ENCODE peak calls at places on chromosomes 11 and 22, in six cellular contexts. One of them, this sample, is unnamed.

GRCh38 chr22:23109441-23109978 is 32.3 kb downstream of the RSPH14 start:
- DNase-seq in adrenal gland: no peak
- DNase-seq in neuronal stem cell: no peak
- DNase-seq in skeletal muscle cell: no peak
- DNase-seq in brain microvascular endothelial cell: no peak
- DNase-seq in suprapubic skin: no peak
- DNase-seq in this sample: no peak

GRCh38 chr11:75246673-75247350 is 6.2 kb downstream of the TPBGL start:
- DNase-seq in adrenal gland: no peak
- DNase-seq in neuronal stem cell: no peak
- DNase-seq in skeletal muscle cell: no peak
- DNase-seq in brain microvascular endothelial cell: no peak
- DNase-seq in suprapubic skin: peak
- DNase-seq in this sample: no peak

GRCh38 chr11:10640308-10640707 is 53.2 kb downstream of the IRAG1 start:
- DNase-seq in adrenal gland: no peak
- DNase-seq in neuronal stem cell: no peak
- DNase-seq in skeletal muscle cell: no peak
- DNase-seq in brain microvascular endothelial cell: no peak
- DNase-seq in suprapubic skin: no peak
- DNase-seq in this sample: no peak

GRCh38 chr11:83836883-83837654 is 550.9 kb upstream of the CCDC90B start:
- DNase-seq in adrenal gland: peak
- DNase-seq in neuronal stem cell: peak
- DNase-seq in skeletal muscle cell: no peak
- DNase-seq in brain microvascular endothelial cell: peak
- DNase-seq in suprapubic skin: no peak
- DNase-seq in this sample: peak

GRCh38 chr11:102730036-102730815 is 5.5 kb upstream of the MMP8 start:
- DNase-seq in adrenal gland: no peak
- DNase-seq in neuronal stem cell: no peak
- DNase-seq in skeletal muscle cell: no peak
- DNase-seq in brain microvascular endothelial cell: no peak
- DNase-seq in suprapubic skin: no peak
- DNase-seq in this sample: no peak

GRCh38 chr11:57499983-57500461 is 15.5 kb downstream of the SLC43A1 start:
- DNase-seq in adrenal gland: no peak
- DNase-seq in neuronal stem cell: no peak
- DNase-seq in skeletal muscle cell: no peak
- DNase-seq in brain microvascular endothelial cell: no peak
- DNase-seq in suprapubic skin: no peak
- DNase-seq in this sample: no peak

GRCh38 chr22:50260801-50261614 is 475 bp downstream of the MAPK12 start:
- DNase-seq in adrenal gland: no peak
- DNase-seq in neuronal stem cell: no peak
- DNase-seq in skeletal muscle cell: no peak
- DNase-seq in brain microvascular endothelial cell: peak
- DNase-seq in suprapubic skin: no peak
- DNase-seq in this sample: no peak

GRCh38 chr11:68997995-68998348 is 15.1 kb downstream of the MRGPRF start:
- DNase-seq in adrenal gland: peak
- DNase-seq in neuronal stem cell: no peak
- DNase-seq in skeletal muscle cell: no peak
- DNase-seq in brain microvascular endothelial cell: no peak
- DNase-seq in suprapubic skin: peak
- DNase-seq in this sample: no peak

GRCh38 chr22:33315954-33316353 is 257.8 kb upstream of the SYN3 start:
- DNase-seq in adrenal gland: no peak
- DNase-seq in neuronal stem cell: no peak
- DNase-seq in skeletal muscle cell: no peak
- DNase-seq in brain microvascular endothelial cell: no peak
- DNase-seq in suprapubic skin: no peak
- DNase-seq in this sample: no peak

GRCh38 chr22:44286673-44287072 is 26.1 kb downstream of the SHISAL1 start:
- DNase-seq in adrenal gland: no peak
- DNase-seq in neuronal stem cell: no peak
- DNase-seq in skeletal muscle cell: no peak
- DNase-seq in brain microvascular endothelial cell: no peak
- DNase-seq in suprapubic skin: no peak
- DNase-seq in this sample: no peak

GRCh38 chr11:118117790-118118601 is 31.2 kb upstream of the SMIM35 start:
- DNase-seq in adrenal gland: no peak
- DNase-seq in neuronal stem cell: no peak
- DNase-seq in skeletal muscle cell: no peak
- DNase-seq in brain microvascular endothelial cell: no peak
- DNase-seq in suprapubic skin: no peak
- DNase-seq in this sample: no peak

GRCh38 chr11:19768815-19769214 is 56.2 kb downstream of the NAV2 start:
- DNase-seq in adrenal gland: no peak
- DNase-seq in neuronal stem cell: no peak
- DNase-seq in skeletal muscle cell: no peak
- DNase-seq in brain microvascular endothelial cell: no peak
- DNase-seq in suprapubic skin: no peak
- DNase-seq in this sample: no peak

GRCh38 chr11:64729851-64730382 is 6.9 kb upstream of the NRXN2 start:
- DNase-seq in adrenal gland: peak
- DNase-seq in neuronal stem cell: no peak
- DNase-seq in skeletal muscle cell: no peak
- DNase-seq in brain microvascular endothelial cell: no peak
- DNase-seq in suprapubic skin: no peak
- DNase-seq in this sample: no peak

GRCh38 chr11:76025068-76025467 is 181.2 kb downstream of the WNT11 start:
- DNase-seq in adrenal gland: no peak
- DNase-seq in neuronal stem cell: no peak
- DNase-seq in skeletal muscle cell: peak
- DNase-seq in brain microvascular endothelial cell: peak
- DNase-seq in suprapubic skin: no peak
- DNase-seq in this sample: peak

GRCh38 chr22:45170001-45170466 is 6.3 kb downstream of the NUP50 start:
- DNase-seq in adrenal gland: peak
- DNase-seq in neuronal stem cell: no peak
- DNase-seq in skeletal muscle cell: no peak
- DNase-seq in brain microvascular endothelial cell: no peak
- DNase-seq in suprapubic skin: no peak
- DNase-seq in this sample: no peak

GRCh38 chr11:44598831-44599230 is 33.4 kb downstream of the CD82 start:
- DNase-seq in adrenal gland: no peak
- DNase-seq in neuronal stem cell: no peak
- DNase-seq in skeletal muscle cell: no peak
- DNase-seq in brain microvascular endothelial cell: no peak
- DNase-seq in suprapubic skin: no peak
- DNase-seq in this sample: no peak

GRCh38 chr11:32391965-32392553 is 43.3 kb downstream of the WT1 start:
- DNase-seq in adrenal gland: no peak
- DNase-seq in neuronal stem cell: no peak
- DNase-seq in skeletal muscle cell: peak
- DNase-seq in brain microvascular endothelial cell: peak
- DNase-seq in suprapubic skin: no peak
- DNase-seq in this sample: no peak

GRCh38 chr11:35141538-35141937 is 2.6 kb downstream of the CD44 start:
- DNase-seq in adrenal gland: peak
- DNase-seq in neuronal stem cell: no peak
- DNase-seq in skeletal muscle cell: no peak
- DNase-seq in brain microvascular endothelial cell: no peak
- DNase-seq in suprapubic skin: peak
- DNase-seq in this sample: no peak

DNA sequence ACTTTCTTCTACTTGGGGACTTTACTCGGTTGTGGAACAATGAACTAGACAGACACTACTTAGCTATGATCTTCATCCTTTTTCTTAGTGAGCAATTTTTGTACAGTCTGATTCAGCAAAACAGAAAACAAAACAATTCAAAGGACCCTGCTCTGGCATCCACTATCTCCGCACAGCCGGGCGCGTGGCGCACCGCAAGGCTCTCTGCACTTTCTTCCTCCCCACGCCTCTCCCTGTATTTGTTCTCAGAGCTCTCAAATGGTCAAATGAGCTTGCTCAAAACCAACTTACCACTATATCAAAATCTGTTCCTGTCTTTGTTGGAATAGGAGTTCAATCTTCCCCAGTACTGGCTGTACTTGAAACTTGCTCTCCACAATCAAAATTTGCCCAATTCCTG is 7.4 kb downstream of the EEF1G start:
- DNase-seq in adrenal gland: no peak
- DNase-seq in neuronal stem cell: no peak
- DNase-seq in skeletal muscle cell: no peak
- DNase-seq in brain microvascular endothelial cell: no peak
- DNase-seq in suprapubic skin: no peak
- DNase-seq in this sample: no peak
- H3K4me3 ChIP-seq in adrenal gland: no peak
- H3K4me3 ChIP-seq in neuronal stem cell: no peak
- H3K4me3 ChIP-seq in skeletal muscle cell: no peak
- H3K4me3 ChIP-seq in brain microvascular endothelial cell: no peak
- H3K4me3 ChIP-seq in suprapubic skin: no peak
- H3K4me3 ChIP-seq in this sample: no peak

DNA sequence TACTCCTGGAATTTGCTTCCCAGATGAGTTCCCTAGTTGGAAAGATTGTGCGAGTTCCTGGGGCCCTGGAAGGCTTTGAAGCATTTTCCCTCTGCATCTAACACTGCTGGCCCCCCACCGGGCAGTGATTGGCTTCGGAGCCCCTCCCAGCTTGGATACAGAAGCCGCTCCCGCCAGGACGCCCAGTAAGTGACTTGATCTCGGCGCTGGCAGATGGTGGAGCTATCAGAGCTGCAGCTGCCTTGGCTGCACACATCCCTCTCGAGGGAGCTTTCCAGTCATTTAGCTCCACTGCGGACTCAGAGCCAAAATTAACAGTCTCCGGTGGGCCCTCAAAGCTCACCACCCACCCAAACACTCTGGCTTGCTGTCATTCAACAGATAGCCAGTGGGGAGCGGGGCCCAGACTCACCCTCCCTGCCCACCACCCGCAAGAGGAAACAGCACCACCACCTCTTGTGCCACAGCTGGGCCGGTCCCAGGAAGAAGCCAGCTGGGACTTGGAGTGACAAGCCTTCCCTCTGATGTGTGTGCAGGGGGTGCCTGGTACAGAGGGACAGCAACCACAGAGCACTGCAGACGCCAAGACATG is 162.3 kb downstream of the TRIM29 start:
- DNase-seq in adrenal gland: no peak
- DNase-seq in neuronal stem cell: peak
- DNase-seq in skeletal muscle cell: no peak
- DNase-seq in brain microvascular endothelial cell: no peak
- DNase-seq in suprapubic skin: no peak
- DNase-seq in this sample: no peak
- H3K4me3 ChIP-seq in adrenal gland: no peak
- H3K4me3 ChIP-seq in neuronal stem cell: no peak
- H3K4me3 ChIP-seq in skeletal muscle cell: no peak
- H3K4me3 ChIP-seq in brain microvascular endothelial cell: no peak
- H3K4me3 ChIP-seq in suprapubic skin: no peak
- H3K4me3 ChIP-seq in this sample: no peak

GRCh38 chr22:46614070-46614931 is 5.9 kb upstream of the GRAMD4 start:
- DNase-seq in adrenal gland: no peak
- DNase-seq in neuronal stem cell: no peak
- DNase-seq in skeletal muscle cell: no peak
- DNase-seq in brain microvascular endothelial cell: no peak
- DNase-seq in suprapubic skin: no peak
- DNase-seq in this sample: no peak
- H3K4me3 ChIP-seq in adrenal gland: no peak
- H3K4me3 ChIP-seq in neuronal stem cell: no peak
- H3K4me3 ChIP-seq in skeletal muscle cell: no peak
- H3K4me3 ChIP-seq in brain microvascular endothelial cell: no peak
- H3K4me3 ChIP-seq in suprapubic skin: peak
- H3K4me3 ChIP-seq in this sample: no peak

GRCh38 chr11:86440305-86440716 is 65.6 kb downstream of the CCDC81 start:
- DNase-seq in adrenal gland: no peak
- DNase-seq in neuronal stem cell: no peak
- DNase-seq in skeletal muscle cell: peak
- DNase-seq in brain microvascular endothelial cell: peak
- DNase-seq in suprapubic skin: no peak
- DNase-seq in this sample: no peak

GRCh38 chr11:86442420-86442819 is 67.7 kb downstream of the CCDC81 start:
- DNase-seq in adrenal gland: no peak
- DNase-seq in neuronal stem cell: no peak
- DNase-seq in skeletal muscle cell: no peak
- DNase-seq in brain microvascular endothelial cell: no peak
- DNase-seq in suprapubic skin: no peak
- DNase-seq in this sample: no peak

GRCh38 chr11:86442827-86443226 is 68.1 kb downstream of the CCDC81 start:
- DNase-seq in adrenal gland: no peak
- DNase-seq in neuronal stem cell: no peak
- DNase-seq in skeletal muscle cell: no peak
- DNase-seq in brain microvascular endothelial cell: no peak
- DNase-seq in suprapubic skin: no peak
- DNase-seq in this sample: no peak

GRCh38 chr11:86438685-86439084 is 64.0 kb downstream of the CCDC81 start:
- DNase-seq in adrenal gland: no peak
- DNase-seq in neuronal stem cell: no peak
- DNase-seq in skeletal muscle cell: peak
- DNase-seq in brain microvascular endothelial cell: no peak
- DNase-seq in suprapubic skin: no peak
- DNase-seq in this sample: peak

GRCh38 chr11:86440843-86441242 is 66.2 kb downstream of the CCDC81 start:
- DNase-seq in adrenal gland: no peak
- DNase-seq in neuronal stem cell: no peak
- DNase-seq in skeletal muscle cell: no peak
- DNase-seq in brain microvascular endothelial cell: no peak
- DNase-seq in suprapubic skin: no peak
- DNase-seq in this sample: no peak
- H3K4me3 ChIP-seq in adrenal gland: no peak
- H3K4me3 ChIP-seq in neuronal stem cell: no peak
- H3K4me3 ChIP-seq in skeletal muscle cell: no peak
- H3K4me3 ChIP-seq in brain microvascular endothelial cell: no peak
- H3K4me3 ChIP-seq in suprapubic skin: no peak
- H3K4me3 ChIP-seq in this sample: no peak

DNA sequence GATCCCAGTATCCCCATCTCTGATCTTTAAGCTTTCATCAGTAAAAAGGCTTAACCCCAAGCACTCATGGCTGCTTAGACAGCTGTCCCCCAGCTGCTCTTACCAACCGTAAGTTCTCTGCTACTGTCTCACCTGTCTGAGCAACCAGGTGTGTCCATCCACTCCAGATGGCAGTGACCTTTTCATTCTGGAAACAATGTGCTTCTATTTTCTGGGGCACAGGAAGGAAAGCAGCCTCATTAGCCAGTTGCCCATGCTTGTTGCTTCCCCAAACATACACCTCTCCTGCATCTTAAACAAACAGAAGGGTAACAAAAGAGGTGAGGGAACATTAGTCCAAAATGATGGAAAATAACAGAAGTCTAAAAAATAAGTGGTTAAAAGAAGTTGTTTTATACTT is 24.4 kb downstream of the SERGEF start:
- DNase-seq in adrenal gland: no peak
- DNase-seq in neuronal stem cell: no peak
- DNase-seq in skeletal muscle cell: no peak
- DNase-seq in brain microvascular endothelial cell: no peak
- DNase-seq in suprapubic skin: no peak
- DNase-seq in this sample: no peak
- H3K4me3 ChIP-seq in adrenal gland: no peak
- H3K4me3 ChIP-seq in neuronal stem cell: no peak
- H3K4me3 ChIP-seq in skeletal muscle cell: no peak
- H3K4me3 ChIP-seq in brain microvascular endothelial cell: no peak
- H3K4me3 ChIP-seq in suprapubic skin: no peak
- H3K4me3 ChIP-seq in this sample: no peak

DNA sequence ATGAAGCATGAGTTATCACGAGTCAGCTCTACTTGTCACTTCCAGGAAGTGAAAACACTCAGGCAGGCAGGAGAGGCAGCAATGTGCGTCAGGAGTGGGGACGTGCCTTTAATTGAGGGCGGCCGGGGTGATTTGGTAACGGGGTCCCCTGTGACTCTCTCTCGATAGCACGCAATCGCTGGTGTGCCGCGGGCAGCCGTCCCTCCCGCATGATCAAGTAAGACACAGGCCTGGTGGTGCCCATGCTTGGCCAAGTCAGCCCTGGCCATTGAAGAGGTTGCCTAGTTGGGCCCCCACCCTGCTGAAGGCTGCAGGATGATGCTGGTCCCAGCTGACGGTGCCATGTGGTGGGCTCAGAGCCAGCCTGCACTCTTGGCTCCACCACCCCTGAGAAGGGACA is 29.7 kb downstream of the CACNG2 start:
- DNase-seq in adrenal gland: no peak
- DNase-seq in neuronal stem cell: no peak
- DNase-seq in skeletal muscle cell: no peak
- DNase-seq in brain microvascular endothelial cell: no peak
- DNase-seq in suprapubic skin: no peak
- DNase-seq in this sample: no peak
- H3K4me3 ChIP-seq in adrenal gland: no peak
- H3K4me3 ChIP-seq in neuronal stem cell: no peak
- H3K4me3 ChIP-seq in skeletal muscle cell: no peak
- H3K4me3 ChIP-seq in brain microvascular endothelial cell: no peak
- H3K4me3 ChIP-seq in suprapubic skin: no peak
- H3K4me3 ChIP-seq in this sample: no peak

This sample was measured in retinal pigment epithelial cell.